ENCODE peak calls at places on chromosome 3, in six cellular contexts. H is CD4-positive, alpha-beta memory T cell; D is suprapubic skin; J is CD4-positive, CD25-positive, alpha-beta regulatory T cell; B is CD8-positive, alpha-beta memory T cell; Z is ovary. X is an unnamed sample.

GRCh38 chr3:114855839-114856238 is 291.2 kb downstream of the ZBTB20 start:
- DNase-seq in H (no peak), D (no peak), J (no peak), B (no peak), Z (no peak), X (no peak)

GRCh38 chr3:107065094-107065861 is 312.0 kb upstream of the CCDC54 start:
- DNase-seq in H (peak; percentile 15), D (no peak), J (peak; percentile 17), B (no peak), Z (peak; percentile 21), X (no peak)

GRCh38 chr3:52402706-52403270 is 42.1 kb downstream of the SEMA3G start:
- DNase-seq in H (no peak), D (peak; percentile 61), J (no peak), B (no peak), Z (no peak), X (peak; percentile 1)

GRCh38 chr3:105354429-105354828 is 12.3 kb upstream of the ALCAM start:
- DNase-seq in H (no peak), D (no peak), J (no peak), B (no peak), Z (no peak), X (no peak)

GRCh38 chr3:101195951-101196713 is 124.2 kb downstream of the IMPG2 start:
- DNase-seq in H (no peak), D (no peak), J (peak; percentile 15), B (no peak), Z (no peak), X (no peak)

GRCh38 chr3:52193059-52193458 is 4.9 kb upstream of the ALAS1 start:
- DNase-seq in H (no peak), D (no peak), J (no peak), B (no peak), Z (no peak), X (no peak)

GRCh38 chr3:153166206-153166605 is 4.2 kb downstream of the RAP2B start:
- DNase-seq in H (peak; percentile 31), D (no peak), J (peak; percentile 75), B (no peak), Z (no peak), X (no peak)

GRCh38 chr3:119664850-119665379 is 4.5 kb upstream of the POPDC2 start:
- DNase-seq in H (no peak), D (no peak), J (no peak), B (no peak), Z (no peak), X (no peak)

GRCh38 chr3:56137406-56137805 is 330.9 kb downstream of the ERC2 start:
- DNase-seq in H (no peak), D (no peak), J (no peak), B (no peak), Z (no peak), X (no peak)

GRCh38 chr3:197554562-197555280 is 1.0 kb downstream of the BDH1 start:
- DNase-seq in H (peak; percentile 87), D (peak; percentile 96), J (peak; percentile 97), B (peak; percentile 91), Z (peak; percentile 90), X (peak; percentile 80)

GRCh38 chr3:154334973-154335420 is 10.7 kb upstream of the DHX36 start:
- DNase-seq in H (peak; percentile 37), D (no peak), J (peak; percentile 49), B (no peak), Z (no peak), X (no peak)

GRCh38 chr3:172192830-172193415 is 153.5 kb downstream of the FNDC3B start:
- DNase-seq in H (no peak), D (no peak), J (no peak), B (no peak), Z (no peak), X (no peak)

GRCh38 chr3:106282931-106283330 is 414.1 kb upstream of the CBLB start:
- DNase-seq in H (no peak), D (no peak), J (no peak), B (no peak), Z (no peak), X (no peak)

GRCh38 chr3:76470285-76470684 is 569.6 kb upstream of the ROBO2 start:
- DNase-seq in H (no peak), D (no peak), J (no peak), B (no peak), Z (no peak), X (no peak)

GRCh38 chr3:129315386-129315991 is 36.8 kb downstream of the HMCES start:
- DNase-seq in H (peak; percentile 45), D (peak; percentile 82), J (peak; percentile 62), B (no peak), Z (no peak), X (no peak)

GRCh38 chr3:183210862-183211341 is 42.2 kb upstream of the B3GNT5 start:
- DNase-seq in H (no peak), D (no peak), J (no peak), B (no peak), Z (no peak), X (no peak)

GRCh38 chr3:6113338-6113737 is 747.6 kb upstream of the GRM7 start:
- DNase-seq in H (no peak), D (no peak), J (no peak), B (no peak), Z (no peak), X (no peak)
- H3K9me3 ChIP-seq in H (no peaks in the 10 kb centered on the region), D (no peaks in the 10 kb centered on the region), J (peaks cover 3% of the 10 kb centered on the region), B (no peaks in the 10 kb centered on the region), Z (no peaks in the 10 kb centered on the region), X (no peaks in the 10 kb centered on the region)

GRCh38 chr3:112794622-112795172 is 52.0 kb downstream of the CD200R1L start:
- DNase-seq in H (peak; percentile 22), D (no peak), J (no peak), B (no peak), Z (no peak), X (no peak)

GRCh38 chr3:112802338-112802737 is 44.3 kb downstream of the CD200R1L start:
- DNase-seq in H (no peak), D (no peak), J (no peak), B (no peak), Z (no peak), X (no peak)

GRCh38 chr3:112803472-112803871 is 43.2 kb downstream of the CD200R1L start:
- DNase-seq in H (no peak), D (no peak), J (no peak), B (no peak), Z (no peak), X (no peak)

DNA sequence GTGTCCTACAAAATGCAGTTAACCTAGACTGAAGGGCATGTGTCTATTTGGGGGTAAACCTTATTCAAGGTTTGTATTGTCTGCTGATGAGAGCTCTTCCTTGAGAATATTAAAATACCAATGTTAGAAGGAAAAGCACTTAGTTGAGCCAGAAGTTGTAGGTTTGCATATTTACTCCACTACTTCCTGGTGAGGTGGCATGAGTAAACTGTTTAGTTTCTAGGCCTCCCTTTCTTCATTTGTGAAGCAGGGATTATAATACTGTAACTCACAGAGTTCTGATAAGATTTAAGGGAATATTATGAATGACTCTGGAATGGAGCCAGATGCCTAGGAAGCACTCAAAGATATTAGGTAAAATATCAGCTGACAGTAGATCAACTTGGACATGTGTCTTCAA is 46.7 kb downstream of the CD200R1L start:
- DNase-seq in H (no peak), D (no peak), J (no peak), B (no peak), Z (no peak), X (no peak)
- H3K9me3 ChIP-seq in H (no peaks in the 10 kb centered on the region), D (no peaks in the 10 kb centered on the region), J (no peaks in the 10 kb centered on the region), B (no peaks in the 10 kb centered on the region), Z (no peaks in the 10 kb centered on the region), X (no peaks in the 10 kb centered on the region)

GRCh38 chr3:31652296-31652695 is 119.6 kb downstream of the STT3B start:
- DNase-seq in H (no peak), D (no peak), J (no peak), B (no peak), Z (no peak), X (no peak)
- H3K9me3 ChIP-seq in H (peaks cover 6% of the 10 kb centered on the region), D (peaks cover 63% of the 10 kb centered on the region), J (peaks cover 93% of the 10 kb centered on the region), B (peaks cover 54% of the 10 kb centered on the region), Z (no peaks in the 10 kb centered on the region), X (peaks cover 30% of the 10 kb centered on the region)

GRCh38 chr3:46838301-46838700 is 24.9 kb downstream of the MYL3 start:
- DNase-seq in H (no peak), D (no peak), J (no peak), B (no peak), Z (no peak), X (no peak)
- H3K9me3 ChIP-seq in H (no peaks in the 10 kb centered on the region), D (peaks cover 26% of the 10 kb centered on the region), J (peaks cover 37% of the 10 kb centered on the region), B (peaks cover 10% of the 10 kb centered on the region), Z (no peaks in the 10 kb centered on the region), X (peaks cover 3% of the 10 kb centered on the region)

GRCh38 chr3:110971010-110971585 is 100.5 kb upstream of the NECTIN3 start:
- DNase-seq in H (no peak), D (no peak), J (no peak), B (no peak), Z (no peak), X (no peak)

GRCh38 chr3:110968076-110968475 is 103.5 kb upstream of the NECTIN3 start:
- DNase-seq in H (no peak), D (no peak), J (no peak), B (no peak), Z (no peak), X (no peak)

GRCh38 chr3:110966966-110967663 is 104.5 kb upstream of the NECTIN3 start:
- DNase-seq in H (no peak), D (no peak), J (no peak), B (no peak), Z (no peak), X (no peak)

GRCh38 chr3:110969229-110970211 is 102.1 kb upstream of the NECTIN3 start:
- DNase-seq in H (no peak), D (no peak), J (no peak), B (no peak), Z (no peak), X (no peak)

DNA sequence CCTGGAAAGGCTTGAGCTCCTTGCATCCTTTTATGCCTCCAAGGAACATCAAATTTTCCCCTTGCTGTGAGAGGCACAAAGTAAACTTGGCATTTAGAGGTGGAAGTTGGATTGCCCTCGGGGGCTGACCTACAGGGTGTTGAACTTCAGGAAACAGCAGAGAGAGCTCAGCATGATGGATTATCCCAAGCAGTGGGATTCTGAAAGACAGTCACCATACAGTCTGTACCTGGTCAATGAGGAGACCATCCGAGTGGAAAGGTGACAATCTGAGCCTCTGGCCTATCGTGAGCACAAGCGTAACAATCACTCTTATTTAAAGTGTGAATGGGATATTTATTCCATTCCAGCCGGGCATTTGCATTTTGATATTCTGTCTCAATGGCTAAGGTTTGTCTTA is 105.6 kb upstream of the NECTIN3 start:
- DNase-seq in H (no peak), D (no peak), J (no peak), B (no peak), Z (no peak), X (no peak)
- H3K9me3 ChIP-seq in H (no peaks in the 10 kb centered on the region), D (peaks cover 8% of the 10 kb centered on the region), J (no peaks in the 10 kb centered on the region), B (no peaks in the 10 kb centered on the region), Z (no peaks in the 10 kb centered on the region), X (peaks cover 5% of the 10 kb centered on the region)